ENCODE peak calls at places on chromosomes 1 and 21, in six cellular contexts. One of them, this sample, is unnamed.

GRCh38 chr1:153386500-153386901 is 4.4 kb downstream of the S100A8 start:
- DNase-seq in activated CD4-positive, alpha-beta T cell treated with anti-CD3 and anti-CD28 coated beads, Interleukin-2, amount 10 ng/mL, durations not matched to agents 7 days and 5 days: no peak
- DNase-seq in aorta: peak; percentile 81
- DNase-seq in HFFc6: no peak
- DNase-seq in progenitor cell of endocrine pancreas: no peak
- DNase-seq in SHP77: no peak
- DNase-seq in this sample: peak; percentile 80

GRCh38 chr1:101945884-101946283 is 50.8 kb downstream of the OLFM3 start:
- DNase-seq in activated CD4-positive, alpha-beta T cell treated with anti-CD3 and anti-CD28 coated beads, Interleukin-2, amount 10 ng/mL, durations not matched to agents 7 days and 5 days: no peak
- DNase-seq in aorta: no peak
- DNase-seq in SHP77: no peak
- DNase-seq in HFFc6: no peak
- DNase-seq in progenitor cell of endocrine pancreas: no peak
- DNase-seq in this sample: no peak

GRCh38 chr1:99007366-99007765 is 2.7 kb upstream of the PLPPR5 start:
- DNase-seq in HFFc6: no peak
- DNase-seq in progenitor cell of endocrine pancreas: no peak
- DNase-seq in activated CD4-positive, alpha-beta T cell treated with anti-CD3 and anti-CD28 coated beads, Interleukin-2, amount 10 ng/mL, durations not matched to agents 7 days and 5 days: no peak
- DNase-seq in aorta: no peak
- DNase-seq in SHP77: no peak
- DNase-seq in this sample: no peak

GRCh38 chr1:10900265-10900651 is 103.8 kb upstream of the CASZ1 start:
- DNase-seq in activated CD4-positive, alpha-beta T cell treated with anti-CD3 and anti-CD28 coated beads, Interleukin-2, amount 10 ng/mL, durations not matched to agents 7 days and 5 days: no peak
- DNase-seq in aorta: no peak
- DNase-seq in HFFc6: no peak
- DNase-seq in progenitor cell of endocrine pancreas: no peak
- DNase-seq in SHP77: no peak
- DNase-seq in this sample: no peak

GRCh38 chr1:221575605-221576004 is 166.3 kb downstream of the DUSP10 start:
- DNase-seq in aorta: no peak
- DNase-seq in HFFc6: no peak
- DNase-seq in activated CD4-positive, alpha-beta T cell treated with anti-CD3 and anti-CD28 coated beads, Interleukin-2, amount 10 ng/mL, durations not matched to agents 7 days and 5 days: no peak
- DNase-seq in progenitor cell of endocrine pancreas: no peak
- DNase-seq in SHP77: peak; percentile 13
- DNase-seq in this sample: no peak

GRCh38 chr1:170303034-170303433 is 157.3 kb downstream of the NTMT2 start:
- DNase-seq in SHP77: no peak
- DNase-seq in activated CD4-positive, alpha-beta T cell treated with anti-CD3 and anti-CD28 coated beads, Interleukin-2, amount 10 ng/mL, durations not matched to agents 7 days and 5 days: no peak
- DNase-seq in progenitor cell of endocrine pancreas: no peak
- DNase-seq in HFFc6: no peak
- DNase-seq in aorta: no peak
- DNase-seq in this sample: no peak

GRCh38 chr1:239044829-239045228 is 341.5 kb upstream of the CHRM3 start:
- DNase-seq in HFFc6: no peak
- DNase-seq in aorta: no peak
- DNase-seq in SHP77: no peak
- DNase-seq in activated CD4-positive, alpha-beta T cell treated with anti-CD3 and anti-CD28 coated beads, Interleukin-2, amount 10 ng/mL, durations not matched to agents 7 days and 5 days: no peak
- DNase-seq in progenitor cell of endocrine pancreas: no peak
- DNase-seq in this sample: no peak

GRCh38 chr1:207077470-207078377 is 10.9 kb upstream of the C4BPB start:
- DNase-seq in HFFc6: peak; percentile 78
- DNase-seq in activated CD4-positive, alpha-beta T cell treated with anti-CD3 and anti-CD28 coated beads, Interleukin-2, amount 10 ng/mL, durations not matched to agents 7 days and 5 days: peak; percentile 81
- DNase-seq in aorta: no peak
- DNase-seq in progenitor cell of endocrine pancreas: peak; percentile 38
- DNase-seq in SHP77: peak; percentile 9
- DNase-seq in this sample: peak; percentile 6

GRCh38 chr1:11550664-11551283 is 71.8 kb downstream of the DISP3 start:
- DNase-seq in progenitor cell of endocrine pancreas: peak; percentile 84
- DNase-seq in aorta: no peak
- DNase-seq in HFFc6: peak; percentile 50
- DNase-seq in activated CD4-positive, alpha-beta T cell treated with anti-CD3 and anti-CD28 coated beads, Interleukin-2, amount 10 ng/mL, durations not matched to agents 7 days and 5 days: peak; percentile 67
- DNase-seq in SHP77: no peak
- DNase-seq in this sample: no peak

GRCh38 chr21:28959367-28960099 is 33.1 kb downstream of the LTN1 start:
- DNase-seq in HFFc6: peak; percentile 79
- DNase-seq in activated CD4-positive, alpha-beta T cell treated with anti-CD3 and anti-CD28 coated beads, Interleukin-2, amount 10 ng/mL, durations not matched to agents 7 days and 5 days: no peak
- DNase-seq in SHP77: no peak
- DNase-seq in aorta: no peak
- DNase-seq in progenitor cell of endocrine pancreas: no peak
- DNase-seq in this sample: no peak

GRCh38 chr1:1529936-1530335 is 10.5 kb downstream of the TMEM240 start:
- DNase-seq in HFFc6: no peak
- DNase-seq in SHP77: no peak
- DNase-seq in aorta: no peak
- DNase-seq in progenitor cell of endocrine pancreas: no peak
- DNase-seq in activated CD4-positive, alpha-beta T cell treated with anti-CD3 and anti-CD28 coated beads, Interleukin-2, amount 10 ng/mL, durations not matched to agents 7 days and 5 days: no peak
- DNase-seq in this sample: no peak

GRCh38 chr1:202663141-202663540 is 47.1 kb downstream of the SYT2 start:
- DNase-seq in progenitor cell of endocrine pancreas: no peak
- DNase-seq in aorta: no peak
- DNase-seq in activated CD4-positive, alpha-beta T cell treated with anti-CD3 and anti-CD28 coated beads, Interleukin-2, amount 10 ng/mL, durations not matched to agents 7 days and 5 days: no peak
- DNase-seq in SHP77: no peak
- DNase-seq in HFFc6: no peak
- DNase-seq in this sample: no peak

GRCh38 chr1:15246960-15247614 is at the start of gene FHAD1:
- DNase-seq in aorta: peak; percentile 76
- DNase-seq in progenitor cell of endocrine pancreas: peak; percentile 70
- DNase-seq in activated CD4-positive, alpha-beta T cell treated with anti-CD3 and anti-CD28 coated beads, Interleukin-2, amount 10 ng/mL, durations not matched to agents 7 days and 5 days: no peak
- DNase-seq in SHP77: peak; percentile 51
- DNase-seq in HFFc6: peak; percentile 8
- DNase-seq in this sample: peak; percentile 5

GRCh38 chr1:100538935-100539835 is 1.2 kb downstream of the GPR88 start:
- DNase-seq in SHP77: no peak
- DNase-seq in aorta: peak; percentile 50
- DNase-seq in activated CD4-positive, alpha-beta T cell treated with anti-CD3 and anti-CD28 coated beads, Interleukin-2, amount 10 ng/mL, durations not matched to agents 7 days and 5 days: peak; percentile 29
- DNase-seq in HFFc6: no peak
- DNase-seq in progenitor cell of endocrine pancreas: peak; percentile 15
- DNase-seq in this sample: peak; percentile 18

GRCh38 chr1:198860371-198860770 is 221.5 kb downstream of the PTPRC start:
- DNase-seq in activated CD4-positive, alpha-beta T cell treated with anti-CD3 and anti-CD28 coated beads, Interleukin-2, amount 10 ng/mL, durations not matched to agents 7 days and 5 days: no peak
- DNase-seq in SHP77: no peak
- DNase-seq in progenitor cell of endocrine pancreas: no peak
- DNase-seq in aorta: no peak
- DNase-seq in HFFc6: no peak
- DNase-seq in this sample: no peak

GRCh38 chr21:45780647-45781046 is 137.1 kb downstream of the PCBP3 start:
- DNase-seq in aorta: no peak
- DNase-seq in SHP77: no peak
- DNase-seq in activated CD4-positive, alpha-beta T cell treated with anti-CD3 and anti-CD28 coated beads, Interleukin-2, amount 10 ng/mL, durations not matched to agents 7 days and 5 days: no peak
- DNase-seq in HFFc6: no peak
- DNase-seq in progenitor cell of endocrine pancreas: no peak
- DNase-seq in this sample: no peak

GRCh38 chr1:165257969-165258459 is 98.5 kb downstream of the LMX1A start:
- DNase-seq in SHP77: peak; percentile 87
- DNase-seq in activated CD4-positive, alpha-beta T cell treated with anti-CD3 and anti-CD28 coated beads, Interleukin-2, amount 10 ng/mL, durations not matched to agents 7 days and 5 days: peak; percentile 50
- DNase-seq in aorta: peak; percentile 72
- DNase-seq in HFFc6: peak; percentile 24
- DNase-seq in progenitor cell of endocrine pancreas: no peak
- DNase-seq in this sample: peak; percentile 99

GRCh38 chr1:2921970-2922686 is 99.1 kb upstream of the ACTRT2 start:
- DNase-seq in activated CD4-positive, alpha-beta T cell treated with anti-CD3 and anti-CD28 coated beads, Interleukin-2, amount 10 ng/mL, durations not matched to agents 7 days and 5 days: peak; percentile 15
- DNase-seq in HFFc6: no peak
- DNase-seq in aorta: no peak
- DNase-seq in progenitor cell of endocrine pancreas: no peak
- DNase-seq in SHP77: no peak
- DNase-seq in this sample: no peak

GRCh38 chr1:235938714-235939487 is 72.2 kb upstream of the LYST start:
- DNase-seq in SHP77: no peak
- DNase-seq in HFFc6: no peak
- DNase-seq in aorta: no peak
- DNase-seq in activated CD4-positive, alpha-beta T cell treated with anti-CD3 and anti-CD28 coated beads, Interleukin-2, amount 10 ng/mL, durations not matched to agents 7 days and 5 days: no peak
- DNase-seq in progenitor cell of endocrine pancreas: no peak
- DNase-seq in this sample: no peak

GRCh38 chr1:27298632-27299384 is 23.2 kb upstream of the TMEM222 start:
- DNase-seq in activated CD4-positive, alpha-beta T cell treated with anti-CD3 and anti-CD28 coated beads, Interleukin-2, amount 10 ng/mL, durations not matched to agents 7 days and 5 days: no peak
- DNase-seq in SHP77: no peak
- DNase-seq in progenitor cell of endocrine pancreas: no peak
- DNase-seq in aorta: no peak
- DNase-seq in HFFc6: no peak
- DNase-seq in this sample: peak; percentile 55

GRCh38 chr1:14964698-14965055 is 188.9 kb upstream of the TMEM51 start:
- DNase-seq in HFFc6: no peak
- DNase-seq in aorta: no peak
- DNase-seq in activated CD4-positive, alpha-beta T cell treated with anti-CD3 and anti-CD28 coated beads, Interleukin-2, amount 10 ng/mL, durations not matched to agents 7 days and 5 days: no peak
- DNase-seq in progenitor cell of endocrine pancreas: no peak
- DNase-seq in SHP77: no peak
- DNase-seq in this sample: no peak

GRCh38 chr1:221097479-221098281 is 218.4 kb downstream of the HLX start:
- DNase-seq in progenitor cell of endocrine pancreas: no peak
- DNase-seq in aorta: no peak
- DNase-seq in SHP77: no peak
- DNase-seq in activated CD4-positive, alpha-beta T cell treated with anti-CD3 and anti-CD28 coated beads, Interleukin-2, amount 10 ng/mL, durations not matched to agents 7 days and 5 days: no peak
- DNase-seq in HFFc6: peak; percentile 95
- DNase-seq in this sample: no peak

GRCh38 chr1:8589571-8589970 is 227.9 kb downstream of the RERE start:
- DNase-seq in SHP77: no peak
- DNase-seq in HFFc6: no peak
- DNase-seq in activated CD4-positive, alpha-beta T cell treated with anti-CD3 and anti-CD28 coated beads, Interleukin-2, amount 10 ng/mL, durations not matched to agents 7 days and 5 days: no peak
- DNase-seq in progenitor cell of endocrine pancreas: no peak
- DNase-seq in aorta: no peak
- DNase-seq in this sample: no peak

GRCh38 chr1:247496581-247497285 is 38.8 kb upstream of the OR2B11 start:
- DNase-seq in progenitor cell of endocrine pancreas: no peak
- DNase-seq in activated CD4-positive, alpha-beta T cell treated with anti-CD3 and anti-CD28 coated beads, Interleukin-2, amount 10 ng/mL, durations not matched to agents 7 days and 5 days: no peak
- DNase-seq in aorta: no peak
- DNase-seq in HFFc6: no peak
- DNase-seq in SHP77: no peak
- DNase-seq in this sample: no peak

GRCh38 chr21:25624511-25624910 is 14.5 kb upstream of the JAM2 start:
- DNase-seq in SHP77: no peak
- DNase-seq in progenitor cell of endocrine pancreas: no peak
- DNase-seq in aorta: no peak
- DNase-seq in activated CD4-positive, alpha-beta T cell treated with anti-CD3 and anti-CD28 coated beads, Interleukin-2, amount 10 ng/mL, durations not matched to agents 7 days and 5 days: no peak
- DNase-seq in HFFc6: no peak
- DNase-seq in this sample: no peak

GRCh38 chr1:94705755-94706154 is 114.4 kb upstream of the SLC44A3 start:
- DNase-seq in HFFc6: no peak
- DNase-seq in aorta: no peak
- DNase-seq in activated CD4-positive, alpha-beta T cell treated with anti-CD3 and anti-CD28 coated beads, Interleukin-2, amount 10 ng/mL, durations not matched to agents 7 days and 5 days: no peak
- DNase-seq in SHP77: no peak
- DNase-seq in progenitor cell of endocrine pancreas: no peak
- DNase-seq in this sample: no peak

GRCh38 chr1:211155040-211155439 is 21.1 kb upstream of the KCNH1 start:
- DNase-seq in activated CD4-positive, alpha-beta T cell treated with anti-CD3 and anti-CD28 coated beads, Interleukin-2, amount 10 ng/mL, durations not matched to agents 7 days and 5 days: no peak
- DNase-seq in progenitor cell of endocrine pancreas: no peak
- DNase-seq in HFFc6: no peak
- DNase-seq in SHP77: no peak
- DNase-seq in aorta: no peak
- DNase-seq in this sample: no peak

GRCh38 chr1:52636701-52637695 is 4.0 kb downstream of the SHISAL2A start:
- DNase-seq in progenitor cell of endocrine pancreas: no peak
- DNase-seq in activated CD4-positive, alpha-beta T cell treated with anti-CD3 and anti-CD28 coated beads, Interleukin-2, amount 10 ng/mL, durations not matched to agents 7 days and 5 days: peak; percentile 82
- DNase-seq in HFFc6: no peak
- DNase-seq in SHP77: no peak
- DNase-seq in aorta: no peak
- DNase-seq in this sample: no peak

GRCh38 chr21:22763442-22763841 is 1765.2 kb downstream of the NCAM2 start:
- DNase-seq in progenitor cell of endocrine pancreas: no peak
- DNase-seq in aorta: no peak
- DNase-seq in HFFc6: no peak
- DNase-seq in SHP77: no peak
- DNase-seq in activated CD4-positive, alpha-beta T cell treated with anti-CD3 and anti-CD28 coated beads, Interleukin-2, amount 10 ng/mL, durations not matched to agents 7 days and 5 days: no peak
- DNase-seq in this sample: no peak

GRCh38 chr1:199665371-199665770 is 362.1 kb upstream of the NR5A2 start:
- DNase-seq in progenitor cell of endocrine pancreas: no peak
- DNase-seq in SHP77: no peak
- DNase-seq in HFFc6: no peak
- DNase-seq in aorta: no peak
- DNase-seq in activated CD4-positive, alpha-beta T cell treated with anti-CD3 and anti-CD28 coated beads, Interleukin-2, amount 10 ng/mL, durations not matched to agents 7 days and 5 days: no peak
- DNase-seq in this sample: no peak

GRCh38 chr1:151401125-151401788 is 1.9 kb downstream of the PSMB4 start:
- DNase-seq in activated CD4-positive, alpha-beta T cell treated with anti-CD3 and anti-CD28 coated beads, Interleukin-2, amount 10 ng/mL, durations not matched to agents 7 days and 5 days: no peak
- DNase-seq in progenitor cell of endocrine pancreas: no peak
- DNase-seq in aorta: no peak
- DNase-seq in HFFc6: peak; percentile 6
- DNase-seq in SHP77: no peak
- DNase-seq in this sample: no peak

GRCh38 chr21:45432575-45433255 is 27.8 kb downstream of the COL18A1 start:
- DNase-seq in progenitor cell of endocrine pancreas: no peak
- DNase-seq in activated CD4-positive, alpha-beta T cell treated with anti-CD3 and anti-CD28 coated beads, Interleukin-2, amount 10 ng/mL, durations not matched to agents 7 days and 5 days: no peak
- DNase-seq in aorta: no peak
- DNase-seq in HFFc6: peak; percentile 41
- DNase-seq in SHP77: no peak
- DNase-seq in this sample: no peak

GRCh38 chr1:29557701-29558445 is 321.6 kb downstream of the PTPRU start:
- DNase-seq in SHP77: no peak
- DNase-seq in activated CD4-positive, alpha-beta T cell treated with anti-CD3 and anti-CD28 coated beads, Interleukin-2, amount 10 ng/mL, durations not matched to agents 7 days and 5 days: no peak
- DNase-seq in HFFc6: no peak
- DNase-seq in progenitor cell of endocrine pancreas: no peak
- DNase-seq in aorta: no peak
- DNase-seq in this sample: no peak